ENCODE peak calls at places on chromosomes 4 and X, in nine cellular contexts. F, B, D, C, L, N, T, O and W are unnamed samples.

GRCh38 chr4:11614426-11614825 is 185.7 kb upstream of the HS3ST1 start:
- DNase-seq in F (peak; percentile 31), B (peak; percentile 94), D (no peak), C (no peak), L (no peak), N (peak; percentile 90), T (no peak), O (no peak), W (no peak)

GRCh38 chrX:148069759-148070503 is 88.8 kb downstream of the FMR1NB start:
- DNase-seq in F (no peak), B (no peak), D (no peak), C (no peak), L (no peak), N (no peak), T (no peak), O (no peak), W (no peak)

GRCh38 chr4:175509320-175509719 is 302.7 kb downstream of the GPM6A start:
- DNase-seq in F (no peak), B (peak; percentile 59), D (no peak), C (no peak), L (no peak), N (peak; percentile 42), T (peak; percentile 68), O (no peak), W (no peak)

GRCh38 chrX:120790118-120790517 is 85.5 kb downstream of the CT47B1 start:
- DNase-seq in F (peak; percentile 54), B (peak; percentile 86), D (no peak), C (no peak), L (no peak), N (peak; percentile 38), T (no peak), O (peak; percentile 61), W (no peak)

GRCh38 chrX:103376118-103376978 is at the start of gene BEX3:
- DNase-seq in F (peak; percentile 36), B (peak; percentile 44), D (peak; percentile 70), C (peak; percentile 50), L (peak; percentile 41), N (no peak), T (peak; percentile 94), O (peak; percentile 68), W (no peak)

GRCh38 chrX:22004866-22005265 is 27.3 kb upstream of the PHEX start:
- DNase-seq in F (no peak), B (no peak), D (no peak), C (no peak), L (no peak), N (no peak), T (no peak), O (no peak), W (no peak)

GRCh38 chrX:22912598-22912997 is 87.2 kb upstream of the DDX53 start:
- DNase-seq in F (no peak), B (no peak), D (no peak), C (no peak), L (no peak), N (no peak), T (no peak), O (no peak), W (no peak)

GRCh38 chrX:31117195-31117594 is 45.4 kb upstream of the FTHL17 start:
- DNase-seq in F (no peak), B (no peak), D (no peak), C (no peak), L (no peak), N (no peak), T (no peak), O (no peak), W (no peak)

GRCh38 chrX:53939127-53939526 is 105.1 kb downstream of the PHF8 start:
- DNase-seq in F (no peak), B (no peak), D (no peak), C (no peak), L (no peak), N (no peak), T (no peak), O (no peak), W (no peak)

GRCh38 chr4:12674184-12674583 is 810.0 kb downstream of the RAB28 start:
- DNase-seq in F (no peak), B (no peak), D (no peak), C (no peak), L (no peak), N (no peak), T (no peak), O (no peak), W (no peak)

GRCh38 chrX:103362504-103362903 is 6.2 kb downstream of the TCEAL9 start:
- DNase-seq in F (peak; percentile 43), B (peak; percentile 54), D (no peak), C (no peak), L (no peak), N (no peak), T (no peak), O (no peak), W (no peak)

DNA sequence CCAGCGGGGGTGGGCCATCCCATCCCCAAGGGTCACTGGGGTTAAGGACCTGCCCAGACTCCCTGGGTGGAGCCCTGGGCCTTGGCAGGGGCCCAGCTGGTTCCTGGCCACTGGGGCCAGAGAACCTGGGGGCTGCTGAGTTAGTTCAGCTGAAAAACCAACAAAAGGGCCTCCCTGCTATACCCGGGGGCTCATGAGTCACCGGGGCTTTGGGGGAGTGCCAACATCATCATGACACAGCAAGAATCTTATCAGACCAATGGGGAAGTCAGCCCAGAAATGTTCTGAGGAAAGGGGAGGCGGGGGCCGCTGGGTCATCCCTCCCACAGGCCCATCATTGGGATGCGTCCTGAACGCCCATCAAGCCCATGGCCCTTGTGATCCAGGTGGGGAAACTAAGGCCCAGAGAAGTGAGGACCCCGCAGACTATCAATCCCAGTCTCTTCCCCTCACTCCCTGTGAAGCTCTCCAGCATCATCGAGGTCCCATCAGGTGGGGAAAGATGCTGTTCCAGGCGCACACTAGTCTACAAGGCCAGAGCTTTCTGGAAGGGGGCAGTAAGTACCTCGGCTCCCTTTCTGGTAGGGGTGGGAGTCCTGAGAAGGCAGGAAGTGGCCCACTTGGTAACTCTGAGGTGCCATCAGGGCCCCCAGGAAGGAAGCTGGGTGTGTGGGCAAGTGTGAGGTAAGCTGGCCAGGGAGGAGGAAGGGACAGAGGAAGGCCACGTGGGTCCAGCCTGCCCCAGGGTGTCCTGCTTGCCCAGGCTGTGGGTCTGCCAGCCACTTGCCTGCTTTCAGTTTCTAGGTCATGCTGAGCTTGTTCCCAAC is 4.5 kb downstream of the G6PD start:
- DNase-seq in F (peak; percentile 80), B (peak; percentile 96), D (peak; percentile 94), C (peak; percentile 69), L (peak; percentile 83), N (peak; percentile 34), T (no peak), O (peak; percentile 87), W (peak; percentile 95)
- H3K4me1 ChIP-seq in F (peaks cover 31% of the 10 kb centered on the region), B (peaks cover 50% of the 10 kb centered on the region), D (peaks cover 15% of the 10 kb centered on the region), C (no peaks in the 10 kb centered on the region), L (peaks cover 11% of the 10 kb centered on the region), N (peaks cover 34% of the 10 kb centered on the region), T (no peaks in the 10 kb centered on the region), O (peaks cover 14% of the 10 kb centered on the region), W (peaks cover 37% of the 10 kb centered on the region)

GRCh38 chr4:95529941-95530340 is 18.8 kb downstream of the UNC5C start:
- DNase-seq in F (peak; percentile 50), B (no peak), D (no peak), C (no peak), L (no peak), N (no peak), T (no peak), O (no peak), W (no peak)

GRCh38 chr4:95524184-95524583 is 24.6 kb downstream of the UNC5C start:
- DNase-seq in F (no peak), B (no peak), D (no peak), C (no peak), L (no peak), N (no peak), T (no peak), O (no peak), W (no peak)

GRCh38 chr4:95522682-95523410 is 25.9 kb downstream of the UNC5C start:
- DNase-seq in F (no peak), B (no peak), D (no peak), C (no peak), L (no peak), N (no peak), T (no peak), O (no peak), W (no peak)

GRCh38 chr4:95528388-95528787 is 20.4 kb downstream of the UNC5C start:
- DNase-seq in F (no peak), B (no peak), D (no peak), C (no peak), L (no peak), N (no peak), T (no peak), O (no peak), W (no peak)

DNA sequence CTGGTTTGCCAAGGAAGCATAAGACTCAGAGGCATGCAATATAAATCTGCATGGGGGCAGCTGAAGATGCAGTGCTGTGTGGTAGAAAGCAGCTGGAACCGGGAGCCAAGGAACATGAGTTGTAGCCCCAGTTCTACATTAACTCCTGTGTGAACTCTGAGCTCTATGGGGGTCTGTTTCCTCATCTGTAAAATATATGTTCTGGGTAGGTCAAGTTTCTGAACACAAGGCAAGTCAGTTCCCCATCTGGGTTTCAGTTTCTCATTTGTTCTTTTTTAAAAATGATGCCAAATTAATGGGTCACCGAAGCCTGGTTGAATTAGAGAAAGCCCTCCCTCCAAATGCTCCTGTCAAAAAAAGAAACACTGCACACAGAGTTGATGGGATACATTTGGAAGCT is 24.1 kb downstream of the UNC5C start:
- DNase-seq in F (no peak), B (no peak), D (no peak), C (no peak), L (no peak), N (no peak), T (no peak), O (no peak), W (no peak)
- H3K27ac ChIP-seq in F (no peak overlapping the region), B (no peak overlapping the region), D (no peak overlapping the region), C (no peak overlapping the region), L (no peak overlapping the region), N (no peak overlapping the region), T (no peak overlapping the region), O (no peak overlapping the region), W (no peak overlapping the region)

DNA sequence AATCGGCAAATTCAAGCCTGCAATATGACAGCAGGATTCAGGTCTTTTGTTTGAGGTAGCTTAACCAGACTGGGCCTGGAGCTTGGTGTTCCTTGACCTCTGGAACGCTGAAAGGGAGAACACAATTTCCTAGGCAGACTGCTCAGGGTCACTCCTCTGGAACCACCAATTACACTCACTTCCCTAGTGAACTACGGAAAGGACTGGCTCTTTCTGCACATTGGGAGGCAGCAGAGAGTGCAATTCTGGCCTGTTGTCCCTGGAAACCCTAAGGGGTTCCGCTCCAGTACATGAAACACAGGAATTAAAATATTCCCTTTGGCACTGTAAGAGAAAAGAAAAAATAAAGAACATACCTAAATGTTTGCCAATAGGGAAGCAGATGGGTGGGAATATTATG is 58.6 kb downstream of the GPC3 start:
- DNase-seq in F (no peak), B (peak; percentile 6), D (no peak), C (no peak), L (no peak), N (no peak), T (no peak), O (no peak), W (no peak)
- TF ChIP-seq CTCF in F (no peak), B (no peak), D (no peak), C (no peak), L (no peak), N (no peak), T (peak; percentile 54), O (no peak), W (no peak)

DNA sequence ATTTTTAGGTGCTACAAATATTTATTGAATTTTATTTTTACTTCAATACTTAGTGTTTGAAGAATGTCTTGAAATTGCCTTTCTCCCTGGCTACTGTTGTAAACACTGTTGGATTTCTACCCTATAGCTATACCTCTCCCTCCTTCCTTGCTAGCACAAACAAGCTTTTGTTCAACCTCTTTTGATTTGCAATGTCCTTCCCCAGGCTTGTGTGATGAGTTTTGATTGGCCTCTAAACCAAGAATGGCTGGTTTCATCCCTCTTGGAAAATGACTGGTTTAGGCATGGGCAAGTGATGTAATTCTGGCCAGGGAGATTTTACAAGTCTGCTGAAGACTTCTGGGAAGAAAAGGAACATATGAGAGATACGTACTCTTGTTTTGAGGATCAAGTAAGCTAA is 25.3 kb upstream of the SLITRK2 start:
- DNase-seq in F (no peak), B (no peak), D (no peak), C (no peak), L (no peak), N (no peak), T (no peak), O (no peak), W (no peak)
- H3K4me1 ChIP-seq in F (no peaks in the 10 kb centered on the region), B (no peaks in the 10 kb centered on the region), D (no peaks in the 10 kb centered on the region), C (no peaks in the 10 kb centered on the region), L (no peaks in the 10 kb centered on the region), N (no peaks in the 10 kb centered on the region), T (no peaks in the 10 kb centered on the region), O (no peaks in the 10 kb centered on the region), W (no peaks in the 10 kb centered on the region)